ENCODE peak calls at places on chromosomes 7 and 10, in ten cellular contexts. N is CD4-positive, alpha-beta T cell; Y is heart right ventricle; D is fibroblast of villous mesenchyme; E is activated CD8-positive, alpha-beta T cell treated with anti-CD3 and anti-CD28 coated beads for 36 hours; I is type B pancreatic cell; U is lower lobe of right lung; Z is RWPE1; T is B cell; V is WTC11. H is an unnamed sample.

GRCh38 chr10:82190432-82191260 is 315.7 kb downstream of the NRG3 start:
- DNase-seq in N (no peak), Y (no peak), E (no peak), D (peak), I (no peak), T (no peak), V (no peak), U (no peak), Z (no peak), H (no peak)

GRCh38 chr7:44534501-44534900 is 6.6 kb downstream of the NPC1L1 start:
- DNase-seq in D (peak), I (no peak), N (peak), V (peak), Z (peak), Y (no peak), E (peak), U (no peak), T (peak), H (peak)

GRCh38 chr7:39490296-39490695 is 75.9 kb upstream of the YAE1 start:
- DNase-seq in Y (no peak), D (no peak), Z (no peak), V (no peak), N (no peak), T (no peak), I (no peak), E (no peak), U (no peak), H (no peak)

GRCh38 chr7:129037585-129037984 is 17.3 kb downstream of the TNPO3 start:
- DNase-seq in E (no peak), U (no peak), D (no peak), T (no peak), V (no peak), I (no peak), N (no peak), Y (no peak), Z (no peak), H (no peak)

GRCh38 chr10:72513910-72514309 is 112.0 kb downstream of the MICU1 start:
- DNase-seq in U (no peak), T (no peak), Y (no peak), V (no peak), N (no peak), D (no peak), E (no peak), Z (no peak), I (no peak), H (no peak)

GRCh38 chr7:16055263-16055976 is 365.9 kb downstream of the CRPPA start:
- DNase-seq in N (no peak), D (no peak), V (no peak), T (no peak), Y (no peak), I (no peak), Z (no peak), U (no peak), E (no peak), H (no peak)

GRCh38 chr7:116713918-116714317 is 41.9 kb downstream of the MET start:
- DNase-seq in T (no peak), U (no peak), I (no peak), D (peak), V (no peak), N (no peak), Y (no peak), E (no peak), Z (no peak), H (no peak)

GRCh38 chr7:2106920-2107319 is 125.8 kb downstream of the MAD1L1 start:
- DNase-seq in D (no peak), E (no peak), Z (peak), V (no peak), U (no peak), Y (peak), I (no peak), N (no peak), T (no peak), H (no peak)

GRCh38 chr10:103566536-103566935 is 73.0 kb downstream of the NEURL1 start:
- DNase-seq in T (no peak), E (no peak), Y (no peak), V (no peak), D (peak), I (no peak), U (no peak), N (no peak), Z (no peak), H (no peak)

GRCh38 chr10:91975438-91975837 is 51.9 kb downstream of the BTAF1 start:
- DNase-seq in U (no peak), N (no peak), Y (no peak), Z (no peak), E (no peak), D (no peak), I (no peak), V (no peak), T (no peak), H (no peak)

GRCh38 chr10:47414227-47414592 is 30.1 kb upstream of the ZNF488 start:
- DNase-seq in E (no peak), I (no peak), N (no peak), D (no peak), Z (no peak), T (no peak), U (no peak), Y (no peak), V (no peak), H (no peak)

GRCh38 chr7:13724631-13725566 is 264.6 kb downstream of the ETV1 start:
- DNase-seq in V (no peak), D (peak), Y (no peak), E (no peak), U (no peak), Z (no peak), N (no peak), I (no peak), T (no peak), H (no peak)

GRCh38 chr7:2488272-2488645 is 12.1 kb upstream of the GRIFIN start:
- DNase-seq in E (no peak), I (no peak), Y (no peak), U (no peak), D (no peak), N (no peak), V (no peak), Z (no peak), T (no peak), H (no peak)

GRCh38 chr10:75197066-75197465 is 13.5 kb upstream of the VDAC2 start:
- DNase-seq in V (no peak), Y (no peak), Z (no peak), N (no peak), T (no peak), D (peak), E (no peak), U (no peak), I (no peak), H (no peak)

GRCh38 chr7:119943932-119944600 is 328.9 kb upstream of the KCND2 start:
- DNase-seq in Z (no peak), I (no peak), Y (no peak), E (no peak), U (no peak), V (no peak), T (no peak), N (no peak), D (no peak), H (no peak)

GRCh38 chr10:78295242-78295641 is 261.6 kb downstream of the RPS24 start:
- DNase-seq in V (no peak), D (no peak), E (no peak), U (no peak), I (no peak), Z (no peak), N (no peak), T (no peak), Y (no peak), H (no peak)

GRCh38 chr7:151682831-151683614 is 163.3 kb upstream of the RHEB start:
- DNase-seq in Z (no peak), T (no peak), V (no peak), U (no peak), N (no peak), D (no peak), E (no peak), Y (no peak), I (no peak), H (no peak)

GRCh38 chr10:5644930-5645329 is 21.5 kb downstream of the ASB13 start:
- DNase-seq in T (no peak), Y (no peak), Z (no peak), E (no peak), D (no peak), I (no peak), N (no peak), V (no peak), U (peak), H (no peak)

GRCh38 chr10:14604181-14605142 is 170.2 kb downstream of the FAM107B start:
- DNase-seq in U (peak), Y (peak), Z (peak), D (peak), V (peak), I (peak), E (peak), T (peak), N (peak), H (peak)

GRCh38 chr7:43018446-43018845 is 86.3 kb downstream of the MRPL32 start:
- DNase-seq in D (no peak), T (no peak), Y (no peak), Z (peak), U (no peak), N (no peak), I (no peak), V (no peak), E (no peak), H (no peak)

GRCh38 chr10:35058134-35058533 is 32.0 kb downstream of the CUL2 start:
- DNase-seq in T (no peak), Z (peak), E (no peak), U (no peak), I (no peak), V (no peak), Y (no peak), N (no peak), D (peak), H (no peak)

GRCh38 chr7:148884049-148884298 is at the start of gene EZH2:
- DNase-seq in N (no peak), Z (no peak), D (no peak), U (no peak), T (no peak), I (no peak), Y (no peak), E (no peak), V (no peak), H (no peak)

GRCh38 chr7:91320679-91321078 is 56.4 kb downstream of the FZD1 start:
- DNase-seq in T (no peak), Z (no peak), E (no peak), I (no peak), D (no peak), U (no peak), V (no peak), N (no peak), Y (no peak), H (no peak)

GRCh38 chr10:100788027-100788900 is 42.9 kb downstream of the PAX2 start:
- DNase-seq in Z (no peak), V (peak), U (no peak), N (no peak), I (no peak), D (no peak), Y (no peak), E (no peak), T (no peak), H (no peak)

GRCh38 chr7:100893318-100893895 is 2.3 kb downstream of the ACHE start:
- DNase-seq in I (no peak), Z (no peak), E (no peak), Y (no peak), D (no peak), N (no peak), T (no peak), U (no peak), V (no peak), H (no peak)

GRCh38 chr7:143877076-143877475 is 24.9 kb downstream of the TCAF1 start:
- DNase-seq in Y (no peak), E (no peak), D (no peak), U (no peak), Z (no peak), N (no peak), T (no peak), I (no peak), V (no peak), H (no peak)

GRCh38 chr7:23955600-23956149 is 245.7 kb downstream of the STK31 start:
- DNase-seq in I (no peak), Y (no peak), U (no peak), T (no peak), E (no peak), Z (no peak), V (no peak), D (no peak), N (no peak), H (no peak)

GRCh38 chr7:37493810-37494209 is 45.1 kb upstream of the ELMO1 start:
- DNase-seq in I (no peak), D (no peak), N (no peak), E (no peak), Y (no peak), V (no peak), U (no peak), T (no peak), Z (no peak), H (no peak)

GRCh38 chr7:136687693-136688322 is 180.6 kb upstream of the CHRM2 start:
- DNase-seq in T (peak), I (no peak), N (no peak), V (no peak), U (no peak), D (peak), E (peak), Z (no peak), Y (no peak), H (no peak)

GRCh38 chr7:106054133-106054532 is 58.0 kb downstream of the SYPL1 start:
- DNase-seq in D (no peak), I (no peak), V (no peak), Z (no peak), N (no peak), E (no peak), Y (no peak), U (no peak), T (no peak), H (no peak)

GRCh38 chr10:51667992-51668689 is 31.3 kb downstream of the CSTF2T start:
- DNase-seq in Z (no peak), T (no peak), E (no peak), U (no peak), I (no peak), N (no peak), V (no peak), Y (no peak), D (no peak), H (no peak)

GRCh38 chr10:75195035-75195763 is 15.4 kb upstream of the VDAC2 start:
- DNase-seq in E (no peak), V (no peak), Z (no peak), D (peak), I (no peak), T (no peak), Y (no peak), U (no peak), N (no peak), H (no peak)

GRCh38 chr10:14606633-14607032 is 168.1 kb downstream of the FAM107B start:
- DNase-seq in Z (no peak), I (no peak), Y (no peak), N (no peak), E (no peak), T (no peak), D (no peak), U (no peak), V (no peak), H (no peak)

GRCh38 chr7:66060796-66061195 is 14.8 kb upstream of the ASL start:
- DNase-seq in U (no peak), D (no peak), E (no peak), Y (no peak), N (no peak), I (no peak), Z (no peak), T (no peak), V (no peak), H (no peak)

GRCh38 chr10:26173837-26174236 is 42.7 kb upstream of the GAD2 start:
- DNase-seq in V (no peak), N (no peak), I (no peak), U (no peak), Z (no peak), Y (no peak), D (no peak), T (no peak), E (no peak), H (no peak)

GRCh38 chr10:77041636-77042258 is 595.9 kb downstream of the KCNMA1 start:
- DNase-seq in U (peak), E (peak), V (no peak), D (no peak), N (no peak), Z (no peak), T (peak), I (no peak), Y (no peak), H (peak)

GRCh38 chr7:108130261-108130660 is at the start of gene LAMB4:
- DNase-seq in I (no peak), T (no peak), Z (no peak), Y (no peak), D (no peak), N (no peak), V (no peak), U (no peak), E (no peak), H (no peak)

GRCh38 chr10:789831-790701 is 100.6 kb upstream of the DIP2C start:
- DNase-seq in U (peak), V (no peak), T (no peak), D (no peak), N (no peak), I (peak), Z (no peak), Y (no peak), E (no peak), H (no peak)

GRCh38 chr10:124083047-124083739 is 10.2 kb downstream of the CHST15 start:
- DNase-seq in U (no peak), T (no peak), I (no peak), N (no peak), E (no peak), V (no peak), Z (no peak), Y (no peak), D (no peak), H (no peak)

GRCh38 chr7:132402096-132402495 is 174.2 kb downstream of the PLXNA4 start:
- DNase-seq in U (no peak), E (no peak), Y (no peak), N (no peak), Z (no peak), D (no peak), I (no peak), T (no peak), V (no peak), H (no peak)
- TF ChIP-seq CTCF in U (no peak), E (no peak), Y (no peak), N (no peak), Z (no peak), D (no peak), I (no peak), T (no peak), V (no peak), H (no peak)

DNA sequence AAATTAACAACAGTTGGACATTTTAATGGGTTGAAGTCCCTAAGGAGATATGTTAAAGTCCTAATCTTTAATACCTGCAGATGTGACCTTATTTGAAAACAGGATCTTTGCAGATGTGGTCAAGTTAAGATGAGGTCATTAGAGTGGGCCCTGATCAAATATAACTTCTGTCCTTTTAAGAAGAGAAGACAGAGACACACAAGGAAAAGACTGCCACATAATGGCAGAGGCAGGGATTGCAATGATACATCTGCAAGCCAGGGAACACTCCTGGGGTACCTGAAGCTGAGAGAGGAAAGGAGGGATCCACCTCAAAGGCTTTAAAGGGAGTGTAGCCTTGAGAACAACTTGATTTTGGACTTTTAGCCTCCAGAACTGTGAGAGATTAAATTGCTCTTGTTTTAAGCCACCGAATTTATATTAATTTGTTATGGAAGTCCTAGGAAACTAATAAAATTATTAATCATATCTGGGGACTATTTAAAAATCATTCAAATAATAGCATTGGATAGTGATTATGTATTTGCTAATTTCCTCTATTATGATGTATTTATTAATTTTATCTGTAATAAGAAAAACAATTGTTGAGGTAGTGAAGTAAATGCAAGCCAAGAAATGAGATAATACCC is 700.0 kb upstream of the PCDH15 start:
- DNase-seq in V (peak), D (no peak), I (no peak), T (no peak), Z (peak), Y (peak), U (no peak), N (no peak), E (peak), H (no peak)
- TF ChIP-seq CTCF in V (peak), D (peak), I (peak), T (no peak), Z (peak), Y (peak), U (peak), N (no peak), E (no peak), H (no peak)

GRCh38 chr7:3721422-3721821 is 420.4 kb downstream of the SDK1 start:
- DNase-seq in V (no peak), E (no peak), T (no peak), U (no peak), N (no peak), D (no peak), I (no peak), Z (no peak), Y (no peak), H (no peak)

GRCh38 chr7:3725145-3725544 is 424.1 kb downstream of the SDK1 start:
- DNase-seq in U (no peak), I (no peak), D (no peak), Z (no peak), V (no peak), T (no peak), E (no peak), N (no peak), Y (no peak), H (no peak)

GRCh38 chr7:3725660-3726059 is 424.6 kb downstream of the SDK1 start:
- DNase-seq in T (no peak), I (no peak), N (no peak), U (no peak), V (no peak), D (no peak), Y (no peak), E (no peak), Z (no peak), H (no peak)

DNA sequence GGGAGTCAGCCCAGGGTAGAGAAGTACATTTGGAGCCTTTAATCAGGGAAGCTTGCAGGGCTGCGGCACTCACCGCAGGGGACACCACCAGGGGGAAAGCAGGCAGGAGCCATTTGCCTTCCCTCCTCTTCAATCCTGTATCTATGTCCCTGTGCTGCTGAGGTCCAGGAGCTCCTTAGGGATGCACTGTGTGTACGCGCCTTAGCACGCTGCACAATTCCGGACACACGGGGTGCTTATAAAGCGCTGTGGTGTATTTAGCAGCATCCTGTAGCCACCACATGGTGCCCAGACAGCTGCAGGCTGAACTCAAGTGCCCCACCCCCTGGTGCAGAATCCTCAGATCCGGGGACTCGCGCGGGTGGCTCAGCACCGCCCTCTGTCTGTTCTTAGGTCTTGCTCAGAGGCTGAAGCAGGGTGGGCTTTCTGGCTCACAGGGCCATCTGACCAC is 421.4 kb downstream of the SDK1 start:
- DNase-seq in V (peak), U (no peak), Y (no peak), E (peak), T (peak), Z (no peak), N (peak), D (peak), I (no peak), H (no peak)
- TF ChIP-seq CTCF in V (peak), U (no peak), Y (no peak), E (peak), T (peak), Z (no peak), N (no peak), D (peak), I (peak), H (no peak)

DNA sequence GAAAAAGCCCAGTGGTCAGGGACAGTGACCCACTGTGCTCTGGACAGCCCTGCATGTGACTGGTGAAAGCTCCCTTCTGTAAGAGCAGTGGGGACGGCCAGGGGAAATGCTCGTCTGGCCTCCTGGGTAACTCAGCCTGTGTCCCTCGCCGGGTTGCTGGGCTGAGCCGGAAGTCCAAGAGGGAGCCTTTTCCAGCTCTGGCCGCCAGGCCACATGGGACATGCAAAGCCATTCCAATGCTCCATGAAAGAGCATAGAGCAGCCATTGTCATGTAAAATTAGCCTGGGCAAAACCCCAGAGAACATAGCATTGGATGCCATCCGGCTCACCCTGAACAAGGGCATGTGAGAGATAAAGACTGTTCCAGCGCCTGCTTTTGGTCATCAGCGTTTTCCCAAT is 64.9 kb upstream of the ADRB1 start:
- DNase-seq in Z (no peak), V (no peak), I (no peak), U (no peak), Y (peak), T (no peak), D (no peak), E (no peak), N (no peak), H (no peak)
- TF ChIP-seq CTCF in Z (no peak), V (no peak), I (no peak), U (no peak), Y (no peak), T (no peak), D (no peak), E (no peak), N (no peak), H (no peak)

GRCh38 chr10:22988581-22989360 is 60.9 kb downstream of the ARMC3 start:
- DNase-seq in V (peak), D (peak), E (peak), N (peak), Z (peak), U (no peak), Y (peak), T (peak), I (no peak), H (peak)

GRCh38 chr10:22992075-22992474 is 64.2 kb downstream of the ARMC3 start:
- DNase-seq in Z (no peak), Y (no peak), E (peak), N (peak), I (no peak), T (no peak), U (no peak), D (no peak), V (no peak), H (no peak)

GRCh38 chr10:22984066-22984465 is 56.2 kb downstream of the ARMC3 start:
- DNase-seq in I (no peak), N (no peak), Y (no peak), E (no peak), T (no peak), Z (no peak), D (no peak), U (no peak), V (no peak), H (no peak)

GRCh38 chr10:22990443-22990842 is 62.6 kb downstream of the ARMC3 start:
- DNase-seq in Z (no peak), D (no peak), Y (no peak), V (no peak), I (no peak), T (no peak), U (no peak), E (no peak), N (no peak), H (no peak)

GRCh38 chr10:22986771-22987542 is 59.1 kb downstream of the ARMC3 start:
- DNase-seq in N (no peak), Y (no peak), T (peak), D (peak), I (no peak), V (no peak), Z (peak), U (no peak), E (no peak), H (no peak)
- TF ChIP-seq CTCF in N (peak), Y (no peak), T (peak), D (peak), I (peak), V (no peak), Z (peak), U (peak), E (peak), H (peak)